ENCODE peak calls at places on chromosomes 6 and 20, in seven cellular contexts. One of them, this sample, is unnamed.

GRCh38 chr6:71349395-71349794 is 60.8 kb downstream of the OGFRL1 start:
- DNase-seq in uterus: no peak
- DNase-seq in upper lobe of left lung: no peak
- DNase-seq in prostate gland: no peak
- DNase-seq in IMR-90: peak; percentile 62
- DNase-seq in adrenal gland: no peak
- DNase-seq in GM12892: no peak
- DNase-seq in this sample: peak; percentile 11

GRCh38 chr6:165821754-165822153 is 158.7 kb upstream of the PDE10A start:
- DNase-seq in uterus: no peak
- DNase-seq in upper lobe of left lung: no peak
- DNase-seq in prostate gland: no peak
- DNase-seq in IMR-90: peak; percentile 58
- DNase-seq in adrenal gland: no peak
- DNase-seq in GM12892: no peak
- DNase-seq in this sample: no peak

GRCh38 chr6:41370488-41371111 is 35.2 kb downstream of the NCR2 start:
- DNase-seq in uterus: no peak
- DNase-seq in upper lobe of left lung: no peak
- DNase-seq in prostate gland: no peak
- DNase-seq in IMR-90: no peak
- DNase-seq in adrenal gland: no peak
- DNase-seq in GM12892: no peak
- DNase-seq in this sample: no peak

GRCh38 chr6:9842004-9842720 is 572.7 kb downstream of the TFAP2A start:
- DNase-seq in uterus: no peak
- DNase-seq in upper lobe of left lung: no peak
- DNase-seq in prostate gland: no peak
- DNase-seq in IMR-90: no peak
- DNase-seq in adrenal gland: no peak
- DNase-seq in GM12892: no peak
- DNase-seq in this sample: no peak

GRCh38 chr6:163780993-163781392 is 366.5 kb downstream of the QKI start:
- DNase-seq in uterus: no peak
- DNase-seq in upper lobe of left lung: no peak
- DNase-seq in prostate gland: peak; percentile 13
- DNase-seq in IMR-90: peak; percentile 11
- DNase-seq in adrenal gland: no peak
- DNase-seq in GM12892: no peak
- DNase-seq in this sample: peak; percentile 5

GRCh38 chr6:151036869-151037680 is 171.6 kb downstream of the MTHFD1L start:
- DNase-seq in uterus: no peak
- DNase-seq in upper lobe of left lung: peak; percentile 47
- DNase-seq in prostate gland: no peak
- DNase-seq in IMR-90: peak; percentile 38
- DNase-seq in adrenal gland: no peak
- DNase-seq in GM12892: no peak
- DNase-seq in this sample: peak; percentile 47

GRCh38 chr6:134768936-134769335 is 181.0 kb downstream of the ALDH8A1 start:
- DNase-seq in uterus: no peak
- DNase-seq in upper lobe of left lung: no peak
- DNase-seq in prostate gland: no peak
- DNase-seq in IMR-90: no peak
- DNase-seq in adrenal gland: no peak
- DNase-seq in GM12892: no peak
- DNase-seq in this sample: no peak

GRCh38 chr20:46004813-46005505 is 3.7 kb upstream of the MMP9 start:
- DNase-seq in uterus: no peak
- DNase-seq in upper lobe of left lung: peak; percentile 77
- DNase-seq in prostate gland: no peak
- DNase-seq in IMR-90: no peak
- DNase-seq in adrenal gland: peak; percentile 41
- DNase-seq in GM12892: no peak
- DNase-seq in this sample: no peak

GRCh38 chr6:135577059-135577538 is 79.6 kb upstream of the AHI1 start:
- DNase-seq in uterus: no peak
- DNase-seq in upper lobe of left lung: no peak
- DNase-seq in prostate gland: no peak
- DNase-seq in IMR-90: no peak
- DNase-seq in adrenal gland: no peak
- DNase-seq in GM12892: no peak
- DNase-seq in this sample: no peak

GRCh38 chr6:8435845-8436168 is 462 bp upstream of the SLC35B3 start:
- DNase-seq in uterus: no peak
- DNase-seq in upper lobe of left lung: no peak
- DNase-seq in prostate gland: no peak
- DNase-seq in IMR-90: peak; percentile 3
- DNase-seq in adrenal gland: no peak
- DNase-seq in GM12892: no peak
- DNase-seq in this sample: no peak

GRCh38 chr20:59040682-59041081 is 1.9 kb downstream of the PRELID3B start:
- DNase-seq in uterus: no peak
- DNase-seq in upper lobe of left lung: no peak
- DNase-seq in prostate gland: no peak
- DNase-seq in IMR-90: no peak
- DNase-seq in adrenal gland: no peak
- DNase-seq in GM12892: no peak
- DNase-seq in this sample: no peak

GRCh38 chr6:77217896-77218295 is 245.4 kb downstream of the HTR1B start:
- DNase-seq in uterus: no peak
- DNase-seq in upper lobe of left lung: no peak
- DNase-seq in prostate gland: no peak
- DNase-seq in IMR-90: no peak
- DNase-seq in adrenal gland: no peak
- DNase-seq in GM12892: no peak
- DNase-seq in this sample: no peak

GRCh38 chr6:14016432-14016831 is 91.7 kb downstream of the RNF182 start:
- DNase-seq in uterus: no peak
- DNase-seq in upper lobe of left lung: no peak
- DNase-seq in prostate gland: no peak
- DNase-seq in IMR-90: no peak
- DNase-seq in adrenal gland: no peak
- DNase-seq in GM12892: no peak
- DNase-seq in this sample: no peak

GRCh38 chr20:9590189-9590588 is 75.8 kb downstream of the LAMP5 start:
- DNase-seq in uterus: no peak
- DNase-seq in upper lobe of left lung: no peak
- DNase-seq in prostate gland: no peak
- DNase-seq in IMR-90: peak; percentile 77
- DNase-seq in adrenal gland: no peak
- DNase-seq in GM12892: no peak
- DNase-seq in this sample: no peak

GRCh38 chr6:106334646-106335448 is 9.3 kb upstream of the ATG5 start:
- DNase-seq in uterus: peak; percentile 23
- DNase-seq in upper lobe of left lung: peak; percentile 44
- DNase-seq in prostate gland: peak; percentile 30
- DNase-seq in IMR-90: peak; percentile 47
- DNase-seq in adrenal gland: peak; percentile 60
- DNase-seq in GM12892: peak; percentile 26
- DNase-seq in this sample: peak; percentile 71

GRCh38 chr6:139588734-139589418 is 214.4 kb upstream of the CITED2 start:
- DNase-seq in uterus: no peak
- DNase-seq in upper lobe of left lung: no peak
- DNase-seq in prostate gland: no peak
- DNase-seq in IMR-90: peak; percentile 94
- DNase-seq in adrenal gland: no peak
- DNase-seq in GM12892: no peak
- DNase-seq in this sample: no peak

GRCh38 chr6:139748353-139749146 is 374.1 kb upstream of the CITED2 start:
- DNase-seq in uterus: no peak
- DNase-seq in upper lobe of left lung: no peak
- DNase-seq in prostate gland: no peak
- DNase-seq in IMR-90: peak; percentile 79
- DNase-seq in adrenal gland: peak; percentile 46
- DNase-seq in GM12892: no peak
- DNase-seq in this sample: peak; percentile 55

GRCh38 chr20:47336013-47336754 is 20.3 kb downstream of the ZMYND8 start:
- DNase-seq in uterus: peak; percentile 79
- DNase-seq in upper lobe of left lung: no peak
- DNase-seq in prostate gland: no peak
- DNase-seq in IMR-90: peak; percentile 87
- DNase-seq in adrenal gland: peak; percentile 89
- DNase-seq in GM12892: no peak
- DNase-seq in this sample: no peak
- TF ChIP-seq POLR2A in uterus: no peak
- TF ChIP-seq POLR2A in upper lobe of left lung: no peak
- TF ChIP-seq POLR2A in prostate gland: no peak
- TF ChIP-seq POLR2A in IMR-90: no peak
- TF ChIP-seq POLR2A in adrenal gland: no peak
- TF ChIP-seq POLR2A in GM12892: no peak
- TF ChIP-seq POLR2A in this sample: no peak

GRCh38 chr6:118893095-118893881 is 664 bp upstream of the ASF1A start:
- DNase-seq in uterus: peak; percentile 31
- DNase-seq in upper lobe of left lung: peak; percentile 23
- DNase-seq in prostate gland: peak; percentile 21
- DNase-seq in IMR-90: peak; percentile 67
- DNase-seq in adrenal gland: peak; percentile 32
- DNase-seq in GM12892: no peak
- DNase-seq in this sample: peak; percentile 87
- TF ChIP-seq POLR2A in uterus: no peak
- TF ChIP-seq POLR2A in upper lobe of left lung: no peak
- TF ChIP-seq POLR2A in prostate gland: no peak
- TF ChIP-seq POLR2A in IMR-90: no peak
- TF ChIP-seq POLR2A in adrenal gland: no peak
- TF ChIP-seq POLR2A in GM12892: no peak
- TF ChIP-seq POLR2A in this sample: no peak

GRCh38 chr6:42891199-42891722 is 11.8 kb downstream of the RPL7L1 start:
- DNase-seq in uterus: no peak
- DNase-seq in upper lobe of left lung: no peak
- DNase-seq in prostate gland: no peak
- DNase-seq in IMR-90: no peak
- DNase-seq in adrenal gland: no peak
- DNase-seq in GM12892: no peak
- DNase-seq in this sample: no peak

GRCh38 chr6:42885702-42886101 is 6.3 kb downstream of the RPL7L1 start:
- DNase-seq in uterus: no peak
- DNase-seq in upper lobe of left lung: peak; percentile 64
- DNase-seq in prostate gland: no peak
- DNase-seq in IMR-90: no peak
- DNase-seq in adrenal gland: no peak
- DNase-seq in GM12892: no peak
- DNase-seq in this sample: no peak

GRCh38 chr6:42896178-42896719 is 16.8 kb downstream of the RPL7L1 start:
- DNase-seq in uterus: no peak
- DNase-seq in upper lobe of left lung: no peak
- DNase-seq in prostate gland: no peak
- DNase-seq in IMR-90: no peak
- DNase-seq in adrenal gland: no peak
- DNase-seq in GM12892: no peak
- DNase-seq in this sample: no peak

GRCh38 chr6:42889815-42890214 is 10.4 kb downstream of the RPL7L1 start:
- DNase-seq in uterus: no peak
- DNase-seq in upper lobe of left lung: no peak
- DNase-seq in prostate gland: no peak
- DNase-seq in IMR-90: no peak
- DNase-seq in adrenal gland: no peak
- DNase-seq in GM12892: no peak
- DNase-seq in this sample: peak; percentile 50

DNA sequence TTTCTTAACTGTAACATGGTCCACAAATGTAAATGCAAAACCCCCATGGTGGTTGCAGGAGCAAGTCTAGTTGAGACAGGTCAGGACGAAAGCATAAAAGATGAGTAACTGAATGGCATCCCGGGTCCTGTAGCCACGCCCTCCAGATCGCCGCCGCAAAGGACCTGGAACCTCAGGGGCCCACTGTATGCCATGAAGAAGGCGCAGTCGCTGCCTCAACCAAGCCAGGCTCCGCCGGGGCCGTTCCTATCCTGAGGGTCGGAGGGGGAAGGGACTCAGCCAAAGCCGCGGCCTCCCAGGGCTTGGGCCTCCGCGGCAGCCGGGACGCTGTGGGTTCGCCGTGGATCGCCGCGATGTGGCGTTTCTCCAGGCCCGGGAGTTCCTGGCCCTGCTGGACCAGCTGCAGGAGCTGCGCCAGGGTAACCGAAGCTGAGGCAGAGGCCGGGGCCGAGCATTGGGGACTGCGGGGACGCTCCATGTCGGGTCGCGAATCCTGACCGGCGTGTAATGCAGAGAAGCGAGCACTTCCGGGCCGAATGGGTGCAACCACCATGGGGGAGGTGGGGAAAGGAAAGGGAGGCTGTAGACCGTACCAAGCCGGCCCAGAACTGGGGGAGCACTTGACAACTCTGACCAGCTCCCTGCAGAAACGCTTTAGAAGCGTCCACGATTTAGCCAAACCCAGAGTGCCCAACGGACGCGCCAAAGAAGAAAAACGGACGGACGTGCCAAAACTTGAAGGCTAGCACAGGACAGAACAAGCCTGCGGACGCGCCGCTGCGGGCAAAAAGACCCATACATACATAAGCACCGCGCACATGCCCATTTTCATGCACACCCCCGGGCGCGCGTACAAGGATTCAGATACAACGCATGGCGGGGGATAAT is 11.1 kb downstream of the RPL7L1 start:
- DNase-seq in uterus: peak; percentile 92
- DNase-seq in upper lobe of left lung: peak; percentile 94
- DNase-seq in prostate gland: peak; percentile 91
- DNase-seq in IMR-90: peak; percentile 97
- DNase-seq in adrenal gland: peak; percentile 96
- DNase-seq in GM12892: peak; percentile 90
- DNase-seq in this sample: peak; percentile 96
- TF ChIP-seq POLR2A in uterus: peak; percentile 63
- TF ChIP-seq POLR2A in upper lobe of left lung: peak; percentile 88
- TF ChIP-seq POLR2A in prostate gland: peak; percentile 49
- TF ChIP-seq POLR2A in IMR-90: peak; percentile 91
- TF ChIP-seq POLR2A in adrenal gland: peak; percentile 71
- TF ChIP-seq POLR2A in GM12892: peak; percentile 96
- TF ChIP-seq POLR2A in this sample: peak; percentile 91

DNA sequence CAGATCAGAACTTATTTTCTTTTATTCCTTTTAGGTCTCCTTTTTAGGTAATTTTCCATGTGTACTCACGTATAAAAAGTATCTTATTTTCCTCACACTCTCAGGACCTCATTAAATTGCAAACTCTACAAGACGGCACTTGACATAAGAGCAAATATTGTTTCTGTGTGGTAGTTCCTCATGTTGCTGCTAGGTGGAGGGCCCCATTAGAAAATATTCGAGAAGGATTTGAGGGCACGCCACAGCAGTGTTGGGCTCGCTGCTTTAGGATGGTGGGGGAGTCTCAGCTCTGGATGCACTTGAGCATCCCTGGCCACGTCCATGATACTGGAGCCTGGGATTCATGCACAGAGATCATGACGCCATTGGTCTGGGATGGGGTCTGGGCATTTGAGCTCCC is 64.9 kb upstream of the ZFP64 start:
- DNase-seq in uterus: no peak
- DNase-seq in upper lobe of left lung: no peak
- DNase-seq in prostate gland: no peak
- DNase-seq in IMR-90: no peak
- DNase-seq in adrenal gland: no peak
- DNase-seq in GM12892: no peak
- DNase-seq in this sample: no peak
- TF ChIP-seq POLR2A in uterus: no peak
- TF ChIP-seq POLR2A in upper lobe of left lung: no peak
- TF ChIP-seq POLR2A in prostate gland: no peak
- TF ChIP-seq POLR2A in IMR-90: no peak
- TF ChIP-seq POLR2A in adrenal gland: no peak
- TF ChIP-seq POLR2A in GM12892: no peak
- TF ChIP-seq POLR2A in this sample: no peak

GRCh38 chr20:23178806-23179205 is 92.7 kb upstream of the CD93 start:
- DNase-seq in uterus: no peak
- DNase-seq in upper lobe of left lung: no peak
- DNase-seq in prostate gland: no peak
- DNase-seq in IMR-90: no peak
- DNase-seq in adrenal gland: peak; percentile 35
- DNase-seq in GM12892: no peak
- DNase-seq in this sample: peak; percentile 64
- TF ChIP-seq POLR2A in uterus: no peak
- TF ChIP-seq POLR2A in upper lobe of left lung: no peak
- TF ChIP-seq POLR2A in prostate gland: no peak
- TF ChIP-seq POLR2A in IMR-90: no peak
- TF ChIP-seq POLR2A in adrenal gland: no peak
- TF ChIP-seq POLR2A in GM12892: no peak
- TF ChIP-seq POLR2A in this sample: no peak

GRCh38 chr6:20212392-20213111 is at the start of gene MBOAT1:
- DNase-seq in uterus: peak; percentile 94
- DNase-seq in upper lobe of left lung: peak; percentile 92
- DNase-seq in prostate gland: peak; percentile 89
- DNase-seq in IMR-90: peak; percentile 87
- DNase-seq in adrenal gland: peak; percentile 92
- DNase-seq in GM12892: peak; percentile 58
- DNase-seq in this sample: peak; percentile 89
- TF ChIP-seq POLR2A in uterus: peak; percentile 82
- TF ChIP-seq POLR2A in upper lobe of left lung: peak; percentile 53
- TF ChIP-seq POLR2A in prostate gland: peak; percentile 81
- TF ChIP-seq POLR2A in IMR-90: peak; percentile 48
- TF ChIP-seq POLR2A in adrenal gland: peak; percentile 35
- TF ChIP-seq POLR2A in GM12892: peak; percentile 76
- TF ChIP-seq POLR2A in this sample: peak; percentile 80